ENCODE peak calls at places on chromosome 12, in four cellular contexts. A is cardiac fibroblast, G is AG10803, C is IMR-90. L is an unnamed sample.

GRCh38 chr12:132766380-132767085 is 4.9 kb upstream of the ANKLE2 start:
- DNase-seq in A (peak), G (peak), C (peak), L (no peak)

GRCh38 chr12:109169676-109170075 is 53.3 kb downstream of the ACACB start:
- DNase-seq in C (peak), A (no peak), G (no peak), L (no peak)

GRCh38 chr12:53459097-53459496 is 7.2 kb downstream of the PCBP2 start:
- DNase-seq in A (no peak), G (no peak), C (no peak), L (no peak)

GRCh38 chr12:106868982-106869381 is 86.7 kb upstream of the TMEM263 start:
- DNase-seq in A (no peak), C (no peak), G (no peak), L (no peak)

GRCh38 chr12:123064885-123065619 is 84.6 kb downstream of the ARL6IP4 start:
- DNase-seq in G (no peak), A (no peak), C (no peak), L (no peak)

GRCh38 chr12:47014474-47014873 is 64.9 kb upstream of the PCED1B start:
- DNase-seq in A (peak), C (peak), G (peak), L (peak)

GRCh38 chr12:75578546-75578945 is 67.1 kb upstream of the KRR1 start:
- DNase-seq in A (no peak), G (no peak), C (no peak), L (no peak)

GRCh38 chr12:120229583-120230325 is 28.8 kb upstream of the RPLP0 start:
- DNase-seq in C (no peak), A (peak), G (no peak), L (peak)

GRCh38 chr12:50842637-50843493 is at the start of gene TMPRSS12:
- DNase-seq in A (no peak), C (no peak), G (no peak), L (no peak)

GRCh38 chr12:6935221-6935550 is 7.4 kb downstream of the ATN1 start:
- DNase-seq in G (no peak), A (peak), C (no peak), L (peak)

GRCh38 chr12:6929806-6930452 is 2.2 kb downstream of the ATN1 start:
- DNase-seq in C (no peak), G (no peak), A (no peak), L (no peak)

GRCh38 chr12:6934110-6934509 is 6.4 kb downstream of the ATN1 start:
- DNase-seq in G (no peak), C (peak), A (peak), L (peak)

GRCh38 chr12:6935551-6936377 is 7.9 kb upstream of the RNU7-1 start:
- DNase-seq in C (no peak), A (no peak), G (no peak), L (no peak)

DNA sequence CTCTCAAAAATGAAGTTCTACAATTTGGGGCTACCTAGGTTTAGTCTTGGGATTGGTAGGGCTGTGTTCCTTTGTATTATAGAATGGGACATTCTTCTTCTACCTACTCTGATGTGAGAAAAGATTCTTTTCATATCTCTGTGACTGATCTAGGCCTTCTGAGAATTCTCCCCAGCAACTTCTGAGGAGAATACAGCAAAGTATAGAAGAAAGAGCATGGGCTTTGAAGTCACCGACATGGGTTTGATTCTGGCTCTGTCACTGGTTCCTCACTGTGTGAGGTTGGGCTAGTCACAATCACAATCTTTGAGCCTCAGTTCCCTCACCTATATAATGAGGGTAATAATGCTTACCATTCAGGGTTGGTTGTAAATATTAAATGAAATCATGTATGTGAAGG is 5.0 kb downstream of the ATN1 start:
- DNase-seq in A (no peak), C (no peak), G (no peak), L (no peak)
- H3K4me3 ChIP-seq in A (no peak), C (no peak), G (no peak), L (no peak)

GRCh38 chr12:1117970-1118563 is 127.0 kb downstream of the ERC1 start:
- DNase-seq in C (peak), A (peak), G (peak), L (peak)
- TF ChIP-seq CTCF in C (peak), A (peak), G (peak), L (peak)

DNA sequence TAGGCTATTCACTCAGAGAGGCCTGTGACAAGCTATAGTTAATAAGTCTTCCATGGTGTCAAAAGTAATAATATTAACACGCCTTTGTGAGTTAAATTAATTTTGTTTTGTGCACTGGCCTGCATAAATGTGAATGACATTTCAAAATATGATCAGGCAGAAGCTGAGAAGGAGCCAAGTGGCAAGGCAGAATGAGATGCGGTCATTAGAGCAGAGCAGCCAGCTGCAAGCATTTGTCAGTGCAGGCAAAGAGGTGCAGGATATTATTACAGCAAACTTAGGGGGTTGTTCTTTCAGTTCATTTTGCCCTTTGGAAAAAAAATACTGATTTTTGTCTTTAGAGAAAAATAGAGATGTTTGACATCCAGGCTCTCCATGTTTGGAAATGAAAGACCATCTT is 364.5 kb downstream of the PAWR start:
- DNase-seq in C (no peak), A (no peak), G (no peak), L (no peak)
- H3K4me3 ChIP-seq in C (no peak), A (no peak), G (no peak), L (no peak)

GRCh38 chr12:52413787-52414345 is 7.7 kb upstream of the KRT82 start:
- DNase-seq in G (no peak), C (no peak), A (no peak), L (no peak)
- TF ChIP-seq CTCF in G (no peak), C (no peak), A (no peak), L (no peak)

GRCh38 chr12:49698619-49699545 is 8.3 kb downstream of the FMNL3 start:
- DNase-seq in A (peak), G (peak), C (peak), L (peak)
- H3K4me3 ChIP-seq in A (peak), G (no peak), C (no peak), L (peak)

DNA sequence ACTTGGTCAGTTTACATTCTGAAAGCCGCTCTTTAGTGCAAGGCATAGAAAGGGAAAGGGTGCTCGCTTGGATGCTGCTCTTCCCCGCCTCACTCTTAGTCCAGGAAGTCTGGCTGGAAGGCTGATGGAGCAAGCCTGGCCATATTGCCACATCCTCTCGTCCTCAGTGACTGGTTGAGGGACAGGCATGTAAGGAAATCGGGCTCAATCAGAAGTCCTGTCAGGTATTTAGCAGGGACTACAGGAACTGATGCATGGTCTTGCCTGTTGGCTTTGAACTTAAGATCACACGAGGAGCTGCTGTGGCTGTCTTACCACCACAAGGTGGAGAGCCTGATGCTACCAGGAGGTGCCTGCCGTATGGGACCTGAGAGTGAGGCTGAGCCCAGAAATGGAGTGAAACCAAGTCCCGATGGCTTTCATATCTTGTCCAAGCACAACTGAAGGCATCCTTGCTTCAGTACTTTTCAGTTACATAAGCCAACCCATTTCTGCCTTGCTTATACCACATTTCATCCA is 10.7 kb upstream of the C12orf75 start:
- DNase-seq in C (no peak), A (no peak), G (no peak), L (no peak)
- TF ChIP-seq CTCF in C (no peak), A (no peak), G (no peak), L (no peak)

GRCh38 chr12:67626156-67626555 is 22.4 kb upstream of the DYRK2 start:
- DNase-seq in A (no peak), G (no peak), C (no peak), L (no peak)
- H3K4me3 ChIP-seq in A (no peak), G (no peak), C (no peak), L (no peak)

GRCh38 chr12:27009926-27010325 is 4.3 kb downstream of the TM7SF3 start:
- DNase-seq in G (peak), A (no peak), C (no peak), L (no peak)
- TF ChIP-seq CTCF in G (no peak), A (no peak), C (no peak), L (no peak)

GRCh38 chr12:13195244-13195643 is 1.3 kb upstream of the EMP1 start:
- DNase-seq in C (peak), G (no peak), A (peak), L (peak)

GRCh38 chr12:13194462-13195110 is 1.9 kb upstream of the EMP1 start:
- DNase-seq in C (no peak), A (no peak), G (no peak), L (peak)

GRCh38 chr12:13197526-13198141 is 1.1 kb downstream of the EMP1 start:
- DNase-seq in G (peak), C (peak), A (peak), L (peak)

GRCh38 chr12:13196302-13196921 is at the start of gene EMP1:
- DNase-seq in C (peak), G (peak), A (peak), L (peak)

GRCh38 chr12:13195848-13196301 is 651 bp upstream of the EMP1 start:
- DNase-seq in G (peak), C (peak), A (peak), L (peak)
- H3K4me3 ChIP-seq in G (peak), C (no peak), A (no peak), L (peak)

DNA sequence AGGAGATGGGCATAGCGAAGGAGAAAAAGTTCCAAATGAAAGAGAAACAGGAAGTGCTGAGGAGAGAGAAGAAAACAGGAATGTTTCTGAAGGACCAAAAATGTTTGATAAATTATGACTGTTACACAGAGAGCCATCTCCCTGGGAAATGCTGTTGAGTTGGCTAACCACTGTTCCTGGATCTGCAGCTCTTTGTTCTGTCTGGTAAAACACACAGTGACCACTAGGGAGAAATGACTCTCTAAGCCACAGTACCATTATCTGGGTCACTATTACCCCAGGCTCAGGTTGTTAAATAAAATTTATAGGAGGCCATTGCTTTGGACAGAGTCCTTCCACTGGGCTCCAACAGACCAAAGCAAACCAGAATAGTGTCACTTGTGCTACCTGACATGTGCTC is 219.3 kb downstream of the CRADD start:
- DNase-seq in C (peak), A (no peak), G (peak), L (peak)
- TF ChIP-seq CTCF in C (peak), A (no peak), G (peak), L (peak)

L was measured in fibroblast of mammary gland.